ENCODE peak calls at places on chromosome 21, in seven cellular contexts. F is SK-N-SH, R is transverse colon, G is stomach, M is K562, S is H1, U is HepG2. Y is an unnamed sample.

GRCh38 chr21:42002421-42002958 is 7.7 kb downstream of the ZBTB21 start:
- DNase-seq in F (no peak), R (no peak), G (no peak), M (no peak), S (no peak), U (no peak), Y (no peak)

GRCh38 chr21:41133896-41134522 is 34.0 kb upstream of the BACE2 start:
- DNase-seq in F (peak), R (no peak), G (no peak), M (peak), S (no peak), U (peak), Y (no peak)

GRCh38 chr21:28089599-28090421 is 902.9 kb downstream of the LTN1 start:
- DNase-seq in F (no peak), R (no peak), G (no peak), M (no peak), S (no peak), U (no peak), Y (no peak)

GRCh38 chr21:37631319-37632117 is 264.9 kb downstream of the DYRK1A start:
- DNase-seq in F (no peak), R (no peak), G (peak), M (no peak), S (peak), U (no peak), Y (no peak)

GRCh38 chr21:35204125-35204524 is 155.0 kb upstream of the RUNX1 start:
- DNase-seq in F (no peak), R (no peak), G (no peak), M (no peak), S (no peak), U (no peak), Y (no peak)

GRCh38 chr21:25507522-25507921 is 99.8 kb downstream of the MRPL39 start:
- DNase-seq in F (no peak), R (no peak), G (no peak), M (no peak), S (no peak), U (no peak), Y (no peak)

GRCh38 chr21:15250384-15250783 is 185.6 kb upstream of the NRIP1 start:
- DNase-seq in F (no peak), R (no peak), G (no peak), M (no peak), S (no peak), U (no peak), Y (no peak)

GRCh38 chr21:35533893-35534292 is 484.8 kb upstream of the RUNX1 start:
- DNase-seq in F (no peak), R (no peak), G (no peak), M (no peak), S (no peak), U (no peak), Y (no peak)

GRCh38 chr21:25569084-25569483 is 38.2 kb downstream of the MRPL39 start:
- DNase-seq in F (no peak), R (no peak), G (no peak), M (no peak), S (no peak), U (no peak), Y (no peak)

GRCh38 chr21:35559881-35560280 is 500.4 kb downstream of the SETD4 start:
- DNase-seq in F (no peak), R (no peak), G (no peak), M (no peak), S (no peak), U (no peak), Y (no peak)

GRCh38 chr21:20779321-20779720 is 218.9 kb upstream of the NCAM2 start:
- DNase-seq in F (no peak), R (no peak), G (no peak), M (no peak), S (no peak), U (no peak), Y (no peak)

GRCh38 chr21:44505673-44506278 is 34.2 kb downstream of the KRTAP10-1 start:
- DNase-seq in F (no peak), R (no peak), G (no peak), M (no peak), S (no peak), U (peak), Y (no peak)

GRCh38 chr21:34807881-34808568 is 139.2 kb downstream of the CLIC6 start:
- DNase-seq in F (no peak), R (no peak), G (peak), M (no peak), S (no peak), U (no peak), Y (peak)

DNA sequence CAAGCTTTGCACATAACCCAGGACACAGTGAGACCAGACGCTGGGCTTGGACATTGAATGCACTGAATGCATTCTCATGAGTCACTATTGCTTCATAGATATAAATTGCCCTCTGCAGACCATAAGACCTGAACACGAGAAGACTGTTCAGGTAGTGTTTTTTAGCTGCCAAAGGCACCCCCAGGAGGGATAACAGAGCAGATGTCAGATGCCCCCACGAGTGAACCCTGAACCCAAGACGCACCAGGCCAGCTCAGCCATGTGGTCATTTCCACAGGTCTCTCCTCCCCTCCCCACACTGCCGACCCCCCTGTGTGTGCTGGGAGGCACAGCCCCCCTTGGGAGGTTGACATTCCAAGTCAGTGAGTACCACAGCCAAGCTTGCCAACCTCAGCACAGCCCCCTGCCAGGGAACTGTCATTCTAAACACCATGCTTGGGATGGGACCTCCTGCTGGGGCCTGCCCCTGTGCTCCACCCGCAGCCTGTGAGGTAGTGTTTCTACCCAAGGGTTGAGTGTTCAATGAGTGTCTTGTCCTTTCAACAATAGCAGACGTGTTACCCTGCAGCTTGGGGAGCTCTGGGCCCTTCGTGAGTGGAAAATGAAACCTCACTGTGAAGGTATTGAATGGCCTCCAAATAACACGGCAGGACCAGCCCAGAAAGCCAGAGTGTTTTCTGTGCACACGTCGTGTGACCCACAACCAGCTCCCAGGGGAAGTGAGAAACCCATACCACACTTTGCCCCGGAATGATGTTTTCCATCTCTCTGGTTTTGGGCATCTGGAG is 68.2 kb downstream of the PSMG1 start:
- DNase-seq in F (no peak), R (no peak), G (no peak), M (no peak), S (no peak), U (peak), Y (no peak)
- TF ChIP-seq POLR2AphosphoS5 in F (no peak), R (no peak), G (no peak), M (no peak), S (no peak), U (no peak), Y (no peak)

GRCh38 chr21:43312011-43312410 is 114.9 kb downstream of the SIK1 start:
- DNase-seq in F (no peak), R (no peak), G (no peak), M (no peak), S (no peak), U (no peak), Y (no peak)
- TF ChIP-seq EP300 in F (no peak), R (no peak), G (no peak), M (no peak), S (no peak), U (no peak), Y (no peak)

GRCh38 chr21:18147678-18148077 is 97.0 kb upstream of the CHODL start:
- DNase-seq in F (no peak), R (no peak), G (no peak), M (no peak), S (no peak), U (no peak), Y (no peak)

GRCh38 chr21:18138507-18138906 is 106.1 kb upstream of the CHODL start:
- DNase-seq in F (no peak), R (no peak), G (no peak), M (no peak), S (no peak), U (no peak), Y (no peak)

GRCh38 chr21:18142639-18143038 is 102.0 kb upstream of the CHODL start:
- DNase-seq in F (no peak), R (no peak), G (no peak), M (no peak), S (no peak), U (no peak), Y (no peak)

GRCh38 chr21:18144341-18144740 is 100.3 kb upstream of the CHODL start:
- DNase-seq in F (no peak), R (no peak), G (no peak), M (no peak), S (no peak), U (no peak), Y (no peak)
- TF ChIP-seq POLR2AphosphoS5 in F (no peak), R (no peak), G (no peak), M (no peak), S (no peak), U (no peak), Y (no peak)

DNA sequence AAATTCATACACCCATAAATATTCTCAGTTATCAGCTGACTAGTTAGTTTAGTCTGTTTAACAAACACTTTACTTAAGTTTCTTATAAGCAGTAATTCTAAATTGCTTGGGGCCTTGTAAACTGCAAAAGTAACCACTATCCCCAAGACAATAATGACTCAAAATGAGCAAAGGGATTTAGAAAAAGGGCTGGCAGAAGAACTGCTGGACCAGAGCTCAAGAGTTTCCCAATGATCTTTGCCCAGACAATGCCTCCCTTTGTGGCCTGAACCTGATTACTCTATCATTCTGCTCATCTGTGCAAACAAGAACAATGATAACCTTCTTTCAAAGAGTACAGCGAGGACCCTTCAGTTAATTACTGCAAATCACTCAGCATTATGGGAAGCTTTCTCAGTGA is 123.5 kb downstream of the TIAM1 start:
- DNase-seq in F (no peak), R (no peak), G (no peak), M (no peak), S (no peak), U (peak), Y (no peak)
- TF ChIP-seq EP300 in F (no peak), R (no peak), G (no peak), M (no peak), S (no peak), U (no peak), Y (no peak)

DNA sequence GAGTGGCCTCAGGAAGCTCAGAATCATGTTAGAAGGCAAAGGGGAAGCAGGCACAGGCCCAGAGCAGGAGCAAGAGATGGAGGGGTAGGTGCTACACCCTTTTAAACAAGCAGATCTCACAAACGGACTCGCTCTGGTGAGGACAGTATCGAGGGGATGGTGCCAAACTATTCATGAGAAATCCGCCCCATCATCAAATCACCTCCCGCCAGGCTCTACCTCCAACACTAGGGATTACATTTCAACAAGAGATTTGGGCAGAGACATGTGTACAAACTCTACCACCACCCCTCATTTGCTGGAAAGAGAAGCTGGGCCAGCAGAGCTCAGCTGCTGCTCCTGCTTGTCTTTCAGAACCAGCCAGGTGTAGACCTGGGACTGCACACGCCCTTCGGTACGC is 32.9 kb downstream of the MIS18A start:
- DNase-seq in F (no peak), R (no peak), G (no peak), M (no peak), S (no peak), U (no peak), Y (no peak)
- TF ChIP-seq POLR2AphosphoS5 in F (no peak), R (no peak), G (no peak), M (no peak), S (no peak), U (no peak), Y (no peak)

DNA sequence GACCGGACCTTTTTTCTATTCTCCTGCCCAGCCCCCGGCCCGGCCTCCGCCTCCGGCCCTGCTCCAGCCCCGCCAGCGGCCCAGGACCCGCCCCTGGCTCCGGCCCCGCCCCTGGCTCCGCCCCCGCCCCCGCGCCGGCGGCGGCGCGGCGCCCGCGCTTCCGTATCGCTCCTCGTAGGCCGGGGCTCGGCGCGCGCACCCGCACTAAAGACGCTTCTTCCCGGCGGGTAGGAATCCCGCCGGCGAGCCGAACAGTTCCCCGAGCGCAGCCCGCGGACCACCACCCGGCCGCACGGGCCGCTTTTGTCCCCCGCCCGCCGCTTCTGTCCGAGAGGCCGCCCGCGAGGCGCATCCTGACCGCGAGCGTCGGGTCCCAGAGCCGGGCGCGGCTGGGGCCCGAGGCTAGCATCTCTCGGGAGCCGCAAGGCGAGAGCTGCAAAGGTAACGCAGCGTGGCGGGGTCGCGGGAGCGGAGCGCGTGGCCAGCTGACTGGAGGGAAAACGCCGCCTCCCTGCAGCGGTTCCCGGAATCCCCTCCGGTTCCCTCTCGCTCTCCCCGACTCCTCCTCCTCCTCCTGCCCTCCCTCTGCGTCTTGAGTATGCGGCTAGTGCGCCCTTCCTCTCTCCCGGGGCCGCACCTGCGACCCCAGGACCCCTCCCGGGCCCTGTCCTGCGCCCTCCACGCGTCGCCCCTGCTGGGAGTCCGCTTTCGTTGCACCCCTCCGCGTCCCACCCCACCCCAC is at the start of gene IFNAR2:
- DNase-seq in F (peak), R (peak), G (peak), M (peak), S (peak), U (peak), Y (peak)
- TF ChIP-seq EP300 in F (no peak), R (no peak), G (no peak), M (no peak), S (no peak), U (no peak), Y (no peak)

DNA sequence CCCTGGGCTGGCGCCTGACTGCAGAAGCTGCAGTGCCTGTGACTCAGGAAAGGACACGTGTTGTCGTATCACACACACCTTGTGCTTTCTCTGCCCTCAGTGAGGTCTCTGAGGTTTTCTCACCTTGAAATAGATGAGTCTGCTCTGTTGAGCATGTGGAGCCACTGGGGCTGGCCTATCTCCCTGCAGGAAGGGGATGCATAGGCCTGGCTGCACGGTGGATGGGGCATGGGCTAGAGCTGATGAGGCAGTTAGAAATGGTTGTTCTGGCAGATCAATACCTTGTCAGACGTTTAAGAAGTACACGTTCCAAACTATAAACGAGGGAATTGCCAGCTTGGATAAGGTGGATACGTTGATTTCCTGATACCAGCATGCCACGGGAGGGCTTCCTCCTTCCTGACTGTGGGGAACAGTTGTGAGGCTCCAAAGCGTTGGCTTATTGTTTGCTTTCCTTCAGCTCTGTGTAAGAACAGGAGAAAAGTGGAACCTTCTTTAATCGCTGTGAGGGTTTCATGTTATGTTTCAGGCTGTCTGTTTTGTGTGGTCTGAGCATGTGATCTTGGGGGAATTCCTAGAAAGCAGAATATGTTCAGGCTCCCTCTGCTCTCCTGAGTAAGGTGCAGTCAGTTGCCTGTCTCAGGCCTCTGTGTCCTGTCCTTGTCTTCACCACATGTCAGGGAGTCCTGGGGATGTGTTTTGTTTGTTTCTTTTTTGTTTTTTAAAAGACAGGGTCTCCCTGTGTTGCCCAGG is 44.8 kb downstream of the PCNT start:
- DNase-seq in F (no peak), R (no peak), G (no peak), M (no peak), S (no peak), U (no peak), Y (no peak)
- TF ChIP-seq POLR2AphosphoS5 in F (no peak), R (no peak), G (no peak), M (no peak), S (no peak), U (no peak), Y (no peak)

DNA sequence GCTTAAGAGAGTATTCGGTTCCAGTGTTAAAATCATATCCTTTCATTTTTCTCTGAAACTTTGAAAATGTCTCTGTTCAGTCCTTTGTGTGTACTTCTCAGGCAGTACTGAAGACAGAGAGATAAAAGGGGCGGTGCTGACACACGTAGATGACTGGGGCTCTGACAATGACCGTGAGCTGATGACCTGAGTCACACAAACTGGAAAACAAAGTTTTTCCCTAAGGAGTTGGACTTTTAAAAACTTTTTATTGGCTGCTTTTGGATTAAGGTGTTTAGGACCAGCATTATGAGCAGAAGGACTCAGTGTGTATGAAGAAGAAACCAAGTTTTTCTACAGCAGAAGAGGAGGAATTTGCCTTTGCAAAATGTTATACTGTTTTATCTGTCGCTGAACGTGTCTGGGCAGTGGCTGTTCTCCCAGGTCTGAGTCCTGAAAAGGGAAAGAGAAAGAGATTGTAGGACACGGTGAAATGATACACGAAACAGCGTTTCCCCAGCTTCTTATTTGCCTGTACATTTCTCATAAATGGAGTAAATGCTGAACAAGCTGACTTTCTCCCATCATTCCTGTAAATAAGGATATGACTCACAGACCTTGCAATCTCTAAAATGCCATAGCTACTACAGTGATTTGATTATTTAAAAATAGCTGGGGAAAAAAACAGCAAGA is 51.5 kb downstream of the MAP3K7CL start:
- DNase-seq in F (no peak), R (peak), G (no peak), M (no peak), S (no peak), U (peak), Y (no peak)
- TF ChIP-seq EP300 in F (no peak), R (no peak), G (no peak), M (no peak), S (no peak), U (no peak), Y (peak)

DNA sequence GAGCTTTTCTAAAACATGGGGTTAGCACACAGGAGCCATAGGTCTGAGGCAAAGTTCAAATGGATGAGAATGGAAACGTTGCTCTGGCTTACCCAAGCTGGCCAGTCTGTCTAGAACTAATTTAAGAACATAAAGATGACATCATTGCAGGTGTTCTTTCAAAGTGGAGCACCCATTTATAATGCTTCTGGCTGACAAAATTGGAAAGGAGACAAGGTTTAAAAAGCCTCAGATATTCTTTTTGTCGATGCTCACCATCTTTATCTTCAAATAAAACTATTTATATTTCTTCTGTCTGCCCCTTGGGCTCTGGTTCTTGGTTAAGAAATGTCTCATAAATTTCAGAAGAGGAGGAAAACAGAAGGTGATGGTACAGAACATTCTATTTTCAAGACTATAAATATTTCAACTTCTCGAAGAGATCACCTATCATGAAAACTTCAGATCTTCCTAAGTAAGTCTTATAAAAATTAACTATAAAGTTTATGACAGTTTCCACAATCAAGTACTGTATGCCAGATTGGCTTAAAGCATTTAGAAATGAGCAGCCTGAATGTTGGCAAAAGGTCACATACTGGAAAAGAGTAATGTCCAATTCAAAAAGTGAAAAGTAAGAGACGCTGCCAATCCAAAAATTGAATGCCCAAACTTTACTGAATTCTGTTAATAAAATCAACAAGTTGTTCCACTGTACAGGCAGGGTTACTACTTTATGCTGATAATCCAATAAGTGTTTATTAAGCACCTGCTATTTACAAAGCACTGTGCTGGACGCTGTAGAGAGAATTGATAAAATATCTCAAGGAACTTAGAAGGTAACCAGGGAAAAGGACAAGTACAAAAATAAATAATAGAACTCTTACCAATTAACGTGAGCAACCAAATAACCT is 92.0 kb downstream of the ETS2 start:
- DNase-seq in F (no peak), R (no peak), G (no peak), M (no peak), S (no peak), U (no peak), Y (peak)
- TF ChIP-seq POLR2AphosphoS5 in F (no peak), R (peak), G (no peak), M (no peak), S (no peak), U (no peak), Y (peak)

GRCh38 chr21:18495553-18495952 is 92.0 kb upstream of the TMPRSS15 start:
- DNase-seq in F (no peak), R (no peak), G (no peak), M (no peak), S (no peak), U (no peak), Y (no peak)
- TF ChIP-seq EP300 in F (no peak), R (no peak), G (no peak), M (no peak), S (no peak), U (no peak), Y (no peak)